ENCODE peak calls at places on chromosomes 1 and 21, in four cellular contexts. B is stomach, P is prostate gland, L is HepG2. T is an unnamed sample.

GRCh38 chr1:239985044-239985443 is 106.6 kb upstream of the FMN2 start:
- DNase-seq in B (no peak), P (no peak), L (no peak), T (no peak)

GRCh38 chr1:72489801-72490200 is 207.5 kb upstream of the NEGR1 start:
- DNase-seq in B (no peak), P (no peak), L (no peak), T (no peak)

GRCh38 chr1:38831753-38832734 is 27.5 kb downstream of the RRAGC start:
- DNase-seq in B (no peak), P (no peak), L (no peak), T (no peak)

GRCh38 chr1:118711356-118711755 is 276.8 kb downstream of the TBX15 start:
- DNase-seq in B (no peak), P (no peak), L (no peak), T (no peak)

GRCh38 chr1:3684031-3684430 is 31.7 kb downstream of the TP73 start:
- DNase-seq in B (peak; percentile 47), P (no peak), L (no peak), T (no peak)

GRCh38 chr1:16260814-16261213 is 23.8 kb upstream of the CPLANE2 start:
- DNase-seq in B (no peak), P (no peak), L (no peak), T (no peak)

GRCh38 chr1:206429421-206429820 is 40.9 kb upstream of the IKBKE start:
- DNase-seq in B (no peak), P (no peak), L (no peak), T (no peak)

GRCh38 chr1:151540982-151541377 is 871 bp downstream of the TUFT1 start:
- DNase-seq in B (peak; percentile 35), P (no peak), L (no peak), T (no peak)

GRCh38 chr1:6465461-6466005 is 440 bp downstream of the TNFRSF25 start:
- DNase-seq in B (no peak), P (no peak), L (no peak), T (no peak)

GRCh38 chr1:117318456-117318855 is 48.8 kb upstream of the MAN1A2 start:
- DNase-seq in B (no peak), P (no peak), L (no peak), T (no peak)

GRCh38 chr1:58790313-58790712 is 6.5 kb upstream of the JUN start:
- DNase-seq in B (no peak), P (no peak), L (no peak), T (no peak)
- H3K27ac ChIP-seq in B (no peak overlapping the region), P (no peak overlapping the region), L (no peak overlapping the region), T (no peak overlapping the region)

GRCh38 chr1:202856034-202856433 is 32.9 kb downstream of the RABIF start:
- DNase-seq in B (no peak), P (no peak), L (no peak), T (no peak)

GRCh38 chr1:202857136-202857610 is 31.8 kb downstream of the RABIF start:
- DNase-seq in B (no peak), P (no peak), L (peak; percentile 88), T (no peak)

GRCh38 chr1:202852163-202852904 is 36.6 kb downstream of the RABIF start:
- DNase-seq in B (peak; percentile 63), P (no peak), L (peak; percentile 39), T (no peak)

GRCh38 chr1:202858306-202858705 is 30.6 kb downstream of the RABIF start:
- DNase-seq in B (peak; percentile 30), P (no peak), L (no peak), T (peak; percentile 61)

DNA sequence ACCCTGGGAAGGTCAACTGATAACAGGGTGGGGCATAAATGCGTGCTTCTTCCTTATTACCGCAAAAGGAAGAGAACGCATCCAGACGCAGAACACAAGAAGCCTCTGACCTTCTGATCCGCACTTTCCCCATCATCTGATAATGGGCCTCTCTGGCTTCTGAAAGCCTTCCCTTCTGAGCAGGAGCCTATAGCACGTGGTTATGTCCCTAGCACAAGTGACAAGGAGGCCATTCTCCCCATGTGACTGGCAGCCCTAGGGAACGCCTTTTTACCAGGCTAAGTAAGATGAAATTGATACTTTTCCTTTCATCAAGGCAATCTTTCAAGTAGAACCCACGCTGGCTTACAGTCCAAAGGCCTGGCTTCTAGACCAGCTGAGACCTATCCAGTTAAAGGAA is 34.2 kb downstream of the RABIF start:
- DNase-seq in B (no peak), P (no peak), L (no peak), T (no peak)
- TF ChIP-seq POLR2A in B (no peak), P (no peak), L (no peak), T (no peak)

DNA sequence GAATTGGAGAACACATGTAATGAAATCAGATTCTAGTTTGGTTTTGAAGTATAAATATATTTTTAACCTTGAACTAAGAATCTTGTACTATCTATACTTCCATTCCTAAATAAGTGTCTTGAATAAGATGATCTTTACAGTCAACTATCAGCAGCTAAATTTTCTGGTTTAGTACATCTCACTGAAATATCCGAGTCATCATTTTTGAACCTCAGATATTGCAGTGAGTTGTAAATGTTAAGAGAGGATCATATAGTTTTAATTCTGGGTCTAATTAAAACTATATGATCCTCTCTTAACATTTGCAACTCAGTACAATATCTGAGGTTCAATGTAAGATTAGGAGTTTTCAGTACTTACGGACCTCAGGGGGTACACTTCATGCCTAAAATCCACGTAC is 768.8 kb upstream of the ADAMTS5 start:
- DNase-seq in B (no peak), P (no peak), L (no peak), T (no peak)
- H3K27ac ChIP-seq in B (no peak overlapping the region), P (no peak overlapping the region), L (no peak overlapping the region), T (no peak overlapping the region)

GRCh38 chr1:36150296-36151132 is 1.2 kb upstream of the TRAPPC3 start:
- DNase-seq in B (peak; percentile 94), P (peak; percentile 96), L (peak; percentile 86), T (peak; percentile 98)
- TF ChIP-seq POLR2A in B (no peak), P (peak; percentile 88), L (peak; percentile 62), T (peak; percentile 41)

DNA sequence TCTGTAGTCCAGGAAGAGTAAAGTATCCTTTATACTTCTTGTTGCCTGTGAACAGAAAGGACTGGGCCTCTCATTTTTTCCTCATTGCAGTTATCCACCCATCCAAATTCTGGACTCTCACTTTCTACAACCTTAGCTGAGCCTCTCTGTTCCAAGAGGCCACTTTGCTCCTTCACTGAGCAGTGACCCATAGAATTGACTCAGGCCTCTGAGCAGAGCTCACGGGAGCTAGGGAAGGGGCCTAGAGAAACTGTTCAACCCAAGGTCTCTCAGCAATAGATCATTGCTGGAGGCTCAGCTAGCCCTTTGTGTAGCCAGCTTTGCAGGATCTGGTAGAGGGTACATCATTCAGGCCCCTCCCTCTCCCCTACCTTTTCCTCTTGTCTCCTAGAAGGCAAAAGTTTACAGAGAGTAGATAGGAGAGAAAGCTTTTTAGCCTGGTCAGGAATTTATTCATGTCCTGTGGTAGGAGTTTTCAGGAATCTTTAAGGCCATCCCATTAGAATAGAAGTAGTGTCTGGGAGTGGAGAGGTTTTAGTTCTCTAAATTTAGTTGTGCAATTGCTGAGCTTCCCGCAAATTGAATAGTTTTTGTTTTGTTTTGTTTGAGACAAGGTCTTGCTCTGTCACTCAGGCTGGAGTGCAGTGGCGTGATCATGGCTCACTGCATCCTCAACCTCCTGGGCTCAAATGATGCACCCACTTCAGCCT is 6.7 kb downstream of the INTS3 start:
- DNase-seq in B (no peak), P (no peak), L (no peak), T (no peak)
- H3K27ac ChIP-seq in B (no peak overlapping the region), P (no peak overlapping the region), L (no peak overlapping the region), T (no peak overlapping the region)

GRCh38 chr1:59815892-59816291 is 1.1 kb downstream of the HOOK1 start:
- DNase-seq in B (no peak), P (no peak), L (peak; percentile 18), T (no peak)

GRCh38 chr1:59819566-59820438 is 5.1 kb downstream of the HOOK1 start:
- DNase-seq in B (no peak), P (no peak), L (no peak), T (no peak)

GRCh38 chr1:59816318-59816878 is 1.6 kb downstream of the HOOK1 start:
- DNase-seq in B (no peak), P (no peak), L (no peak), T (no peak)

GRCh38 chr1:59814180-59814900 is 409 bp upstream of the HOOK1 start:
- DNase-seq in B (peak; percentile 95), P (peak; percentile 93), L (peak; percentile 97), T (no peak)

GRCh38 chr1:59814901-59815825 is at the start of gene HOOK1:
- DNase-seq in B (no peak), P (peak; percentile 11), L (no peak), T (no peak)
- TF ChIP-seq POLR2A in B (no peak), P (peak; percentile 70), L (peak; percentile 36), T (no peak)

T was measured in gastrocnemius medialis.